ENCODE peak calls at places on chromosomes 4 and X, in four cellular contexts. S is pancreas, T is prostate gland, F is nephron progenitor cell. B is an unnamed sample.
A peak's percentile ranks its signal among the peaks of the same experiment; 100 is the strongest.

GRCh38 chr4:10762541-10762940 is 78.0 kb upstream of the CLNK start:
- DNase-seq in T (no peak), S (no peak), F (peak; percentile 41), B (no peak)

GRCh38 chr4:40301592-40301991 is 33.5 kb upstream of the CHRNA9 start:
- DNase-seq in T (no peak), S (no peak), F (no peak), B (no peak)

GRCh38 chr4:4625488-4625887 is 83.6 kb upstream of the STX18 start:
- DNase-seq in T (no peak), S (no peak), F (no peak), B (no peak)

GRCh38 chrX:65668362-65669310 is 1.2 kb downstream of the MSN start:
- DNase-seq in F (peak; percentile 16), T (peak; percentile 24), S (peak; percentile 25), B (peak; percentile 73)

GRCh38 chr4:168648494-168648893 is 151.6 kb downstream of the PALLD start:
- DNase-seq in S (no peak), T (no peak), F (no peak), B (no peak)

GRCh38 chr4:174628206-174628605 is 105.9 kb upstream of the HPGD start:
- DNase-seq in F (no peak), S (no peak), T (no peak), B (no peak)

GRCh38 chr4:159129822-159130550 is 27.1 kb downstream of the RAPGEF2 start:
- DNase-seq in F (no peak), S (no peak), T (no peak), B (no peak)

GRCh38 chrX:54288989-54289388 is 68.9 kb downstream of the WNK3 start:
- DNase-seq in S (no peak), T (no peak), F (no peak), B (no peak)

GRCh38 chrX:24988314-24988713 is 27.5 kb downstream of the ARX start:
- DNase-seq in T (no peak), S (no peak), F (no peak), B (no peak)

GRCh38 chr4:147831452-147832192 is 99.7 kb downstream of the ARHGAP10 start:
- DNase-seq in F (no peak), S (no peak), T (no peak), B (no peak)

GRCh38 chr4:140095694-140096482 is 58.1 kb downstream of the MAML3 start:
- DNase-seq in T (no peak), F (no peak), S (no peak), B (peak; percentile 55)

GRCh38 chr4:42320822-42321388 is 76.4 kb upstream of the SHISA3 start:
- DNase-seq in S (no peak), F (no peak), T (no peak), B (no peak)

DNA sequence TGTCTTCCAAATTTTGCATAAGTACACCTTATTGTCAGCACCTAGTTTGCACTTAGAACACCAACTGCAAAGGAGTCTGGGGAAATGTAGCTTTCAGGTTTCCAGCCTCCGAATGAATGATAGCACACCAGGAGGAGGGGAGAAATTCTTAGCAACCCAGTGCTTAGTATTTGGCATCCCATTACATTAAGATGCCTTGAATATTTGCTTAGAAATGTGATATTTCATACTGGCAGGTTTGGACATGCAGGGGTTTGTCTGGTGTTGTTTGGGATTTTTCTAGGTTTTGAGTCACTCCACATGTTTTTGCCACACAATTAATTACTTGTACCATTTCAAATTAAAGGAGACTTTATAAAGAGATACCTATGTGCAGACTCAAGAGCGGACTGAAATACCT is 60.3 kb upstream of the CAMK2D start:
- DNase-seq in F (no peak), S (no peak), T (no peak), B (no peak)
- TF ChIP-seq CTCF in F (no peak), S (no peak), T (no peak), B (no peak)

DNA sequence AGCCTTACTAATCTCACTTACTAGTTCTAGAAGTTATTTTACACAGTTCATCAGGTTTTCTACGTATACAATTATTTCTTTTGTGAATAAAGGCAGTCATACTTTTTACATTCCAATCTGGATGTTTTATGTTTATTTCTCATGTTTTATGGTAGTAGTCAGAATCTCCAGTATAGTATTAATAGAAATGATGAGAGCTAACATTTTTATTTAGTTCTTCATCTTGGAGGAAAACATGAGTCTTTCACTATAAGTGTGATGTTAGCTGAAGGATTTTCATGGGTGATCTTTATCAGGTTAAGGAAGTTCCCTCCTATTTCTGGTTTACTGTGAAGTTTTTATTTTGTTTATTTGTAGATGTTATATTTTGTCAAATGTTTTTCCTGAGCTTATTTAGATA is 256.1 kb upstream of the GIMD1 start:
- DNase-seq in S (no peak), T (no peak), F (no peak), B (no peak)
- TF ChIP-seq CTCF in S (no peak), T (no peak), F (no peak), B (no peak)

DNA sequence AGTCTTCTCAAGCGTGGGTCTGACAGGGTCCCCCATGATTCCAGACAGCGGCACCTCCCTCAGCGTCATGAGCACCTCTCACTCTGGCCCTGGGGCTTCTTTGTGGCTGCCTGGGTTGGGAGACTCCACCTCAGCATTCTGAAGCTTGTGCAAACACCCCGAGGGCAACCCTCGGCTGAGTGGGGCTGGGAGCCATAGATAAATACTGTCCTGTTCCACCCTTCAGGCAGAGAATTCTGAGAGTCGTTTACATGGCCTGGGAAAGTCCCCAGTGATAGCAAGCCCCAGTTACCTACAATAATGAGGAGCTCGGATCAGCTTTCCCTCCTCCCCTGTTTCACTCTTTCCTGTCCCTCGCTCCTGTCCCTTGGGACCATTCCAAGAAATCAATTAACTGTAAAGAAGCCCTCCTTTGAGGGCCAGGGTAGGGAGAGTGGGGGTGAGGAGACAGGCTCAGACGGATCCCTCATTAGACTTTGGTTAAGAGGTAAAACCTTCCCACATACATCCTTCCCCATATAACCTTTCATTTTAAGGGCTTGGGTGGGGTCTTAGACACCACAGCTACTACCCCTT is 31.6 kb upstream of the DDX3X start:
- DNase-seq in F (peak; percentile 14), T (no peak), S (no peak), B (no peak)
- TF ChIP-seq CTCF in F (no peak), T (no peak), S (no peak), B (no peak)

GRCh38 chr4:53599632-53600031 is 8.3 kb upstream of the LNX1 start:
- DNase-seq in F (no peak), T (no peak), S (no peak), B (no peak)

GRCh38 chr4:53602390-53602789 is 11.1 kb upstream of the LNX1 start:
- DNase-seq in F (no peak), T (no peak), S (no peak), B (no peak)

GRCh38 chr4:53598483-53598882 is 7.2 kb upstream of the LNX1 start:
- DNase-seq in T (no peak), S (no peak), F (no peak), B (no peak)

GRCh38 chr4:53598901-53599300 is 7.6 kb upstream of the LNX1 start:
- DNase-seq in S (no peak), F (no peak), T (no peak), B (no peak)

GRCh38 chr4:53601251-53601764 is 10.0 kb upstream of the LNX1 start:
- DNase-seq in F (peak; percentile 14), T (no peak), S (peak; percentile 67), B (no peak)
- TF ChIP-seq CTCF in F (peak; percentile 24), T (no peak), S (no peak), B (peak; percentile 13)

GRCh38 chr4:144782345-144782744 is 136.4 kb downstream of the HHIP start:
- DNase-seq in T (no peak), F (no peak), S (no peak), B (no peak)
- TF ChIP-seq CTCF in T (no peak), F (no peak), S (no peak), B (no peak)

DNA sequence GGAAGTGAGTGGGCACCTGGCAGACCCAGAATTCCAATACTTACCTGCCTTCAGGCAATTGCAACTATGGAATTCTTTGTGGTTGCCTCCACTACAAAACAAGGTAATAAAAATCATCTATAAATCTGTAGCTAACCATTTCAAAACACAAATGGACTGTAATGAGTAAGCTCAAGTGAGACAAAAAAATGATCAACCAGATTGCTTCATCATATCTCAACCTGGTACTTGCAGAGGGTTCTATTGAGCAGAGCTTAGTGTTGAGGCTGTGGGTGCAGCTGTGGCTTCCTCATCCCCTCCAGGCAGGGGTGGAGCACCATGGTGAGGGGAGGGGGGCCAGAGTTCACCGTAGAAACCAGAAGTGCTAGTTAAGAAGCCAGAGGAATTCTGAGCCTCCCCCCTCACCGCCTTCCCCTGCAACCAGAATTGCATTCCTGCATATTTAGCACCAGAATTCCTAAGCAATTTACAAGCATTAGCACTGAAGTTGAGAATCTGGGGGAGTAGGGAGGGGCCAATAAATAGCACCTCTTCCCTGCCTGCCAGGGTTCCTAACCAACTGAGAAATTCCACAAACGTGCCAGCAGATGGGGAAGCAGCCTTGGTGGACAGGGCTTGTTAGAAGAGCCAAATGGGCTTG is 11.5 kb downstream of the CTAG1A start:
- DNase-seq in F (peak; percentile 10), S (no peak), T (peak; percentile 29), B (no peak)
- TF ChIP-seq CTCF in F (no peak), S (no peak), T (no peak), B (no peak)

DNA sequence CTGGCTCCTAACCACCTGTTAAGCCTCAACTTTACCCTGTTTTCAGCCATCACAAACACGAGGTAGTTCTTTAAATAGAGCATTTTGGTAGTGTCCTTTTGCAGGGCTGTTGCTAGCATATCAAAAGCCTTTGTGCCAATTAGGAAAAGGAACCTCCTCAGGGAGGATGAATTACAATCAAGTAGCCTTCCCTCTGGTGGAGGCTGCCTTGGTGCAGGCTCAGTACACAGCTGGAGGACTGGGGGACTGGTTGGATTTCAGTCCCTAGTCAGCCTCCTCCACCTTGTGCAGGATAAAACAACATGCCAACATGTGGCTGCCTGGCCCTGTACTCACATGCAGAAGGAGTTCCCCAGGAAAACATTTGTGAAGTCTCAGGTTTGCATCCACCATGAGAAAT is 53.1 kb downstream of the RASGEF1B start:
- DNase-seq in T (no peak), F (no peak), S (no peak), B (no peak)
- TF ChIP-seq CTCF in T (no peak), F (no peak), S (no peak), B (no peak)

DNA sequence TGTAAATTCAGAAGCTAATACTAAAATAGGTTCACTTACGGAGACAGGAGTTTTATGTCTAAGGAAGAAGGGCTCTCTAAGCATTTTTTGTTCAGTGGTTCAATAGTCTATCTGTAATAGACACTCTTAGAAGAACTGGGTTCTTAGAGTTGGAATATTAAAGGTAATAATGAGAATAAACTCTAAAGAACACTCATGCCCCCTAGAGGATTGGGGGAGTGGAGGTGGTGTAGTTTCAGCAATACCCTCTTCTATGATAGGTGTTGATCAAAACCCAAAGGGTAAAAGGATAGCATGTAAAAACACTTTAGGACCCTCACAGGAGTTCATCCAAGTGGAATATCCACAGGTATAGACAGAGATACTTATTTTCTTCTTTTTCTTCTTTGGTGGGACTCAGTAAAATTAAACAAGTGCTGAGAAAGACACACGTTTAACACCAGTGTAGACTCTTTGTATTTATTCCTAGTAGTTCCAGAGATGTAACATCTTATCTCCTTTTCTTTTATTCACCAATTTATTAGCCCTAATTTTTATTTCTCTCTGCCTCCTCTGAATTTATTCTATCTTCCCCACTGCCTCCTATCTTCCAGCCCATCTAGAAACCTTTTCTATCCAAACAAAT is 25.7 kb upstream of the MND1 start:
- DNase-seq in S (no peak), T (peak; percentile 39), F (peak; percentile 17), B (no peak)
- TF ChIP-seq CTCF in S (no peak), T (peak; percentile 60), F (peak; percentile 62), B (peak; percentile 68)

DNA sequence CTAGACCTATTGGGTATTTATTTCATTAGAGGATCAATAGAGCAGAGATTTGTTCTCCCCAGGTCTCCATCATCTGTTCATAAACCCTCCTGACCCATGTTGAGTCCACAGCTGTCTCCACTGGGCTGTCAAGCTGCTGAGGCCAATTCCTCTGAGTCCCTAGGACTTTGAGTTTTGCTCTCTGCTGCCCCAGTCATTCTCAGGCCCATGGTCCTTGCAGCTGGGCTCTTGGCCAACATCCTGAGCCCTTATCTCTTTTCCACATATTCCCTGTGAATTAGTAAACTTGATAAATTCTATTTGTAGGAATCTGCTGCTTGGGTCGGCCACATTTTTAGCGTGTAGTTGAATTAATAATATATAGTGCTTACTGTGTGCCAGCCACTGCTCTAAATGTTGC is 41.9 kb downstream of the FHL1 start:
- DNase-seq in F (no peak), T (no peak), S (no peak), B (no peak)
- TF ChIP-seq CTCF in F (no peak), T (no peak), S (no peak), B (no peak)